ENCODE peak calls at places on chromosomes 1 and 21, in six cellular contexts. One of them, this sample, is unnamed.

GRCh38 chr1:156591432-156592157 is at the start of gene NAXE:
- DNase-seq in HCT116: no peak
- DNase-seq in H1: peak
- DNase-seq in HepG2: peak
- DNase-seq in K562: peak
- DNase-seq in GM12878: no peak
- DNase-seq in this sample: peak

GRCh38 chr1:30981172-30981571 is 72.6 kb upstream of the SDC3 start:
- DNase-seq in HCT116: no peak
- DNase-seq in H1: no peak
- DNase-seq in HepG2: no peak
- DNase-seq in K562: no peak
- DNase-seq in GM12878: no peak
- DNase-seq in this sample: no peak

GRCh38 chr1:204150702-204151561 is 912 bp downstream of the ETNK2 start:
- DNase-seq in HCT116: no peak
- DNase-seq in H1: peak
- DNase-seq in HepG2: no peak
- DNase-seq in K562: no peak
- DNase-seq in GM12878: no peak
- DNase-seq in this sample: no peak

GRCh38 chr1:109392788-109393580 is 4.7 kb downstream of the SORT1 start:
- DNase-seq in HCT116: no peak
- DNase-seq in H1: no peak
- DNase-seq in HepG2: peak
- DNase-seq in K562: peak
- DNase-seq in GM12878: no peak
- DNase-seq in this sample: peak

GRCh38 chr1:26689504-26689903 is 6.3 kb upstream of the ARID1A start:
- DNase-seq in HCT116: no peak
- DNase-seq in H1: no peak
- DNase-seq in HepG2: no peak
- DNase-seq in K562: no peak
- DNase-seq in GM12878: no peak
- DNase-seq in this sample: no peak

GRCh38 chr1:207345644-207346561 is 24.4 kb downstream of the CD55 start:
- DNase-seq in HCT116: no peak
- DNase-seq in H1: no peak
- DNase-seq in HepG2: no peak
- DNase-seq in K562: no peak
- DNase-seq in GM12878: no peak
- DNase-seq in this sample: no peak

GRCh38 chr1:42010381-42010780 is 91.7 kb upstream of the HIVEP3 start:
- DNase-seq in HCT116: no peak
- DNase-seq in H1: no peak
- DNase-seq in HepG2: no peak
- DNase-seq in K562: no peak
- DNase-seq in GM12878: no peak
- DNase-seq in this sample: no peak

GRCh38 chr1:183783896-183784637 is 20.9 kb upstream of the RGL1 start:
- DNase-seq in HCT116: no peak
- DNase-seq in H1: no peak
- DNase-seq in HepG2: no peak
- DNase-seq in K562: no peak
- DNase-seq in GM12878: no peak
- DNase-seq in this sample: peak

GRCh38 chr21:9008636-9009035 is 1512.7 kb upstream of the TPTE start:
- DNase-seq in HCT116: no peak
- DNase-seq in H1: no peak
- DNase-seq in HepG2: no peak
- DNase-seq in K562: no peak
- DNase-seq in GM12878: no peak
- DNase-seq in this sample: peak

GRCh38 chr1:76230894-76231293 is 156.3 kb downstream of the ST6GALNAC3 start:
- DNase-seq in HCT116: no peak
- DNase-seq in H1: no peak
- DNase-seq in HepG2: no peak
- DNase-seq in K562: no peak
- DNase-seq in GM12878: no peak
- DNase-seq in this sample: no peak

GRCh38 chr1:157483635-157484034 is 68.7 kb downstream of the FCRL5 start:
- DNase-seq in HCT116: no peak
- DNase-seq in H1: no peak
- DNase-seq in HepG2: no peak
- DNase-seq in K562: no peak
- DNase-seq in GM12878: no peak
- DNase-seq in this sample: no peak

DNA sequence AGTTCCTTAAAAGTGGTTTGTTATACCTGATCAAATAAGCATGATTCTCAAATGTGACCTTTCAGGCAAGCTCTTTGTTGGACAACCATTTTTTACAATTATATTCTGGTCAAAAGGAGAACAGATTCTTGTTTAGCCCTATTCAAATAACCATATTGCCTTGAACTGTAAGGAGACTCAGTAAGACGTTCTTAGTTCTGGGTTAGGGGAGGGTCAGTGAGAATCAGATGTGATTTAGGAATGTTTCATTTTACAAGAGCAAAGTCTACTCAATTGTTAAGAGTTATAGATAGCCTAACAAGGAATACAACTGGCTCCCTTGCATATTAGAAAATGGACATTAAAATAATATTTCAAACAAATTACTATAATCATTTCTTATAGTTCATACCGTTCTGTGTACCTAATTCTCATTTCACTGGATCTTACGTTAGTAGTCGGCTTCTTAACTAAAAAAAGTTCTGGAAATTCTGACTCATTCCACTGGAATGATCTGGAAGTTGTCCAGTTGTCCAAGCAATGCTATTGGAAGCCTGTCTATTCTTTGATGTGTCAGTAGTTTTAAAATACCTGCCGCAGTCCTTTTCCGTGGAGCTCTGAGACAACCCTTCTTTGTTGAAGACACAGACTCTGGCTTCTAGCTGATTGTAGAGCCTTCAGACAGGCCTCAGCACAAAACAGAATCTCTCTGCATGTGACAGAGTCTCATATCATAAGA is 88.8 kb downstream of the MAST2 start:
- DNase-seq in HCT116: peak
- DNase-seq in H1: no peak
- DNase-seq in HepG2: peak
- DNase-seq in K562: no peak
- DNase-seq in GM12878: no peak
- DNase-seq in this sample: peak
- TF ChIP-seq POLR2A in HCT116: no peak
- TF ChIP-seq POLR2A in H1: no peak
- TF ChIP-seq POLR2A in HepG2: no peak
- TF ChIP-seq POLR2A in K562: no peak
- TF ChIP-seq POLR2A in GM12878: no peak
- TF ChIP-seq POLR2A in this sample: peak

GRCh38 chr21:15729346-15729673 is 472 bp upstream of the USP25 start:
- DNase-seq in HCT116: no peak
- DNase-seq in H1: no peak
- DNase-seq in HepG2: no peak
- DNase-seq in K562: no peak
- DNase-seq in GM12878: no peak
- DNase-seq in this sample: peak
- H3K9ac ChIP-seq in HCT116: peak
- H3K9ac ChIP-seq in H1: peak
- H3K9ac ChIP-seq in HepG2: peak
- H3K9ac ChIP-seq in K562: peak
- H3K9ac ChIP-seq in GM12878: no peak
- H3K9ac ChIP-seq in this sample: peak

DNA sequence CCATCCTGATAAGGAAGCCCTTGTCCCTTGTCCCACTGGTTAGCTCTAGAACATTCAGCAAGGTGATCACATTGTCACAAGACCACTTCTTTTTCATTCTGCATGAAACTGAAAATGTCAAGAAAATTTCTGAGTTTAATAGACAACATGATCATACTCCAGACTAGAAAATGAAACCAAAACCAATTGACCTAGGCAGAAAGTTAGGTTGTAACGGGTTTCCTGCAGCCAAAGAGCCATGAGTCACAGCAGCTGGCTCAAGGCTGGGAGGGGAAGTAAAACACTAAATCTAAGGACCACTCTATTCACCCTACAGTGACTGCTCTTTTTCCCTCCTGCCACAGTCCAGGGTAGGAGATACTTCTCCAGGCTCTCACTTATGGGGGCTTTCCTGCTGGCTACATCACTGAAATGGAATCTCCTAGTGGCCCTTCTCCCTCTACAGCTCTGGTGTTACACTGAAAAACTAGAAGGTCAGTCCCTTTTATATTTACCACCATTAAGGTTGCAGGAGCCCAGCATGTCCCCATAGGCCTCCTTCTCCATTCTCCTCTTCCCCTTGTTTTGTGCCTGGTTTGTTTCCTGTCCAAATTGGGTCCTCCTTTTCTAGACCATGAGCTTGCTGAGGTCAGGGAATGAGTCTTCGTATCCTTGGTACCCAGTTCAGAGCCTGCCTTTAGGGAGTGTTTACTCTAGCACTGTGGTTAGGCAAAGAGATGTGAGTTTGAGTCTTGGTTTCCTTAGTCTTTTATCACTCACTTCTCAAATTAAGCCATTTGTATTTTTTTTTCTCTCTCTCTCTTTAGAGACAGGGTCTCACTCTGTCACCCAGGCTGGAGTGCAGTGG is 236.5 kb upstream of the JUN start:
- DNase-seq in HCT116: no peak
- DNase-seq in H1: no peak
- DNase-seq in HepG2: no peak
- DNase-seq in K562: no peak
- DNase-seq in GM12878: peak
- DNase-seq in this sample: peak
- TF ChIP-seq POLR2AphosphoS5 in HCT116: no peak
- TF ChIP-seq POLR2AphosphoS5 in H1: no peak
- TF ChIP-seq POLR2AphosphoS5 in HepG2: no peak
- TF ChIP-seq POLR2AphosphoS5 in K562: no peak
- TF ChIP-seq POLR2AphosphoS5 in GM12878: no peak
- TF ChIP-seq POLR2AphosphoS5 in this sample: no peak

GRCh38 chr1:22654692-22655091 is 1.7 kb downstream of the C1QB start:
- DNase-seq in HCT116: no peak
- DNase-seq in H1: no peak
- DNase-seq in HepG2: no peak
- DNase-seq in K562: peak
- DNase-seq in GM12878: no peak
- DNase-seq in this sample: no peak

GRCh38 chr1:22653741-22654140 is 705 bp downstream of the C1QB start:
- DNase-seq in HCT116: no peak
- DNase-seq in H1: no peak
- DNase-seq in HepG2: no peak
- DNase-seq in K562: no peak
- DNase-seq in GM12878: no peak
- DNase-seq in this sample: no peak

GRCh38 chr1:22652457-22652856 is 579 bp upstream of the C1QB start:
- DNase-seq in HCT116: no peak
- DNase-seq in H1: no peak
- DNase-seq in HepG2: no peak
- DNase-seq in K562: no peak
- DNase-seq in GM12878: no peak
- DNase-seq in this sample: no peak

GRCh38 chr1:22650089-22650693 is 2.8 kb upstream of the C1QB start:
- DNase-seq in HCT116: no peak
- DNase-seq in H1: no peak
- DNase-seq in HepG2: no peak
- DNase-seq in K562: no peak
- DNase-seq in GM12878: no peak
- DNase-seq in this sample: no peak

GRCh38 chr1:22652881-22653316 is at the start of gene C1QB:
- DNase-seq in HCT116: no peak
- DNase-seq in H1: no peak
- DNase-seq in HepG2: no peak
- DNase-seq in K562: no peak
- DNase-seq in GM12878: no peak
- DNase-seq in this sample: no peak
- TF ChIP-seq POLR2A in HCT116: no peak
- TF ChIP-seq POLR2A in H1: no peak
- TF ChIP-seq POLR2A in HepG2: no peak
- TF ChIP-seq POLR2A in K562: no peak
- TF ChIP-seq POLR2A in GM12878: no peak
- TF ChIP-seq POLR2A in this sample: no peak

GRCh38 chr1:169042377-169042776 is 64.1 kb upstream of the ATP1B1 start:
- DNase-seq in HCT116: no peak
- DNase-seq in H1: no peak
- DNase-seq in HepG2: no peak
- DNase-seq in K562: no peak
- DNase-seq in GM12878: no peak
- DNase-seq in this sample: no peak

GRCh38 chr1:169041371-169041770 is 65.1 kb upstream of the ATP1B1 start:
- DNase-seq in HCT116: no peak
- DNase-seq in H1: no peak
- DNase-seq in HepG2: no peak
- DNase-seq in K562: no peak
- DNase-seq in GM12878: no peak
- DNase-seq in this sample: no peak

GRCh38 chr1:169044296-169044695 is 62.2 kb upstream of the ATP1B1 start:
- DNase-seq in HCT116: no peak
- DNase-seq in H1: no peak
- DNase-seq in HepG2: no peak
- DNase-seq in K562: no peak
- DNase-seq in GM12878: peak
- DNase-seq in this sample: no peak

GRCh38 chr1:169044971-169045370 is 61.5 kb upstream of the ATP1B1 start:
- DNase-seq in HCT116: no peak
- DNase-seq in H1: no peak
- DNase-seq in HepG2: no peak
- DNase-seq in K562: no peak
- DNase-seq in GM12878: peak
- DNase-seq in this sample: no peak

GRCh38 chr1:169043823-169044222 is 62.7 kb upstream of the ATP1B1 start:
- DNase-seq in HCT116: no peak
- DNase-seq in H1: no peak
- DNase-seq in HepG2: no peak
- DNase-seq in K562: no peak
- DNase-seq in GM12878: no peak
- DNase-seq in this sample: no peak
- H3K9ac ChIP-seq in HCT116: no peak
- H3K9ac ChIP-seq in H1: no peak
- H3K9ac ChIP-seq in HepG2: no peak
- H3K9ac ChIP-seq in K562: no peak
- H3K9ac ChIP-seq in GM12878: no peak
- H3K9ac ChIP-seq in this sample: no peak